ENCODE peak calls at places on chromosomes 16 and 17, in eight cellular contexts. T is heart right ventricle, Q is EL, U is endothelial cell, W is germinal center, P is HTR-8/SVneo, S is H9, C is HuH-7. E is an unnamed sample.

GRCh38 chr17:19321481-19322128 is 40.9 kb downstream of the B9D1 start:
- DNase-seq in S (peak; percentile 75), T (no peak), U (no peak), P (no peak), W (no peak), C (no peak), Q (no peak), E (no peak)

GRCh38 chr16:20647736-20648135 is 49.7 kb downstream of the ACSM1 start:
- DNase-seq in C (no peak), Q (no peak), W (no peak), S (no peak), T (no peak), P (no peak), U (no peak), E (no peak)

GRCh38 chr17:80254396-80255241 is 6.0 kb upstream of the RNF213 start:
- DNase-seq in Q (peak; percentile 96), P (peak; percentile 89), T (no peak), S (peak; percentile 32), U (no peak), C (no peak), W (no peak), E (peak; percentile 51)

GRCh38 chr16:67433131-67433719 is 2.3 kb downstream of the HSD11B2 start:
- DNase-seq in Q (no peak), U (no peak), C (no peak), W (no peak), T (no peak), S (no peak), P (no peak), E (no peak)

GRCh38 chr16:27238016-27238587 is 30.5 kb downstream of the NSMCE1 start:
- DNase-seq in Q (no peak), C (peak; percentile 8), T (peak; percentile 38), P (no peak), S (no peak), W (no peak), U (no peak), E (no peak)

GRCh38 chr17:19785854-19786253 is 37.8 kb upstream of the ALDH3A1 start:
- DNase-seq in U (no peak), P (no peak), W (no peak), S (peak; percentile 62), C (no peak), Q (no peak), T (no peak), E (no peak)

GRCh38 chr17:59620518-59621259 is 994 bp downstream of the CLTC start:
- DNase-seq in P (peak; percentile 45), C (peak; percentile 34), Q (peak; percentile 56), W (peak; percentile 28), T (peak; percentile 41), S (peak; percentile 53), U (peak; percentile 22), E (peak; percentile 20)

GRCh38 chr16:66363196-66363777 is 3.2 kb upstream of the CDH5 start:
- DNase-seq in W (no peak), Q (no peak), T (no peak), P (no peak), S (no peak), U (no peak), C (no peak), E (no peak)

GRCh38 chr16:74107795-74108610 is 188.6 kb upstream of the PSMD7 start:
- DNase-seq in U (peak; percentile 81), P (peak; percentile 29), T (peak; percentile 13), W (peak; percentile 9), Q (peak; percentile 47), S (peak; percentile 79), C (peak; percentile 57), E (no peak)

GRCh38 chr17:40106760-40107265 is 6.4 kb upstream of the NR1D1 start:
- DNase-seq in S (peak; percentile 46), Q (no peak), P (no peak), W (no peak), T (peak; percentile 60), C (no peak), U (no peak), E (no peak)